ENCODE peak calls at places on chromosome 7, in six cellular contexts. S is SJSA1, Q is adrenal gland, F is heart right ventricle, X is transverse colon, J is IMR-90. Y is an unnamed sample.

GRCh38 chr7:149147730-149148653 is 739 bp downstream of the ZNF398 start:
- DNase-seq in X (peak; percentile 54), J (peak; percentile 51), S (peak; percentile 57), F (peak; percentile 36), Q (peak; percentile 59), Y (peak; percentile 41)

GRCh38 chr7:103524042-103524907 is 78.3 kb upstream of the SLC26A5 start:
- DNase-seq in Q (no peak), J (peak; percentile 68), F (no peak), S (no peak), X (no peak), Y (no peak)

GRCh38 chr7:124893140-124893810 is 36.4 kb downstream of the POT1 start:
- DNase-seq in Q (no peak), S (no peak), J (no peak), X (no peak), F (no peak), Y (no peak)

GRCh38 chr7:77627307-77627671 is 69.0 kb upstream of the RSBN1L start:
- DNase-seq in J (peak; percentile 31), F (no peak), Q (no peak), X (no peak), S (no peak), Y (no peak)

GRCh38 chr7:93203496-93203895 is 22.8 kb downstream of the HEPACAM2 start:
- DNase-seq in X (peak; percentile 37), J (no peak), F (no peak), Q (no peak), S (no peak), Y (no peak)

GRCh38 chr7:159031135-159031701 is 113.4 kb downstream of the VIPR2 start:
- DNase-seq in F (peak; percentile 76), X (peak; percentile 11), J (no peak), Q (peak; percentile 42), S (peak; percentile 41), Y (no peak)

GRCh38 chr7:66609176-66609575 is 19.5 kb upstream of the KCTD7 start:
- DNase-seq in J (no peak), S (no peak), F (no peak), Q (no peak), X (no peak), Y (no peak)

GRCh38 chr7:54701982-54702381 is 57.0 kb downstream of the SEC61G start:
- DNase-seq in Q (no peak), J (no peak), F (no peak), S (no peak), X (no peak), Y (no peak)

GRCh38 chr7:72335561-72336381 is 76.4 kb downstream of the CALN1 start:
- DNase-seq in F (no peak), S (no peak), Q (no peak), J (no peak), X (no peak), Y (no peak)

GRCh38 chr7:154744226-154744860 is 258.6 kb downstream of the PAXIP1 start:
- DNase-seq in F (no peak), S (no peak), J (no peak), Q (peak; percentile 18), X (peak; percentile 42), Y (no peak)

GRCh38 chr7:144720139-144720538 is 115.7 kb downstream of the TPK1 start:
- DNase-seq in J (no peak), S (no peak), X (no peak), F (no peak), Q (no peak), Y (no peak)

GRCh38 chr7:1697499-1698125 is 27.5 kb downstream of the ELFN1 start:
- DNase-seq in Q (peak; percentile 4), J (no peak), X (no peak), F (no peak), S (peak; percentile 31), Y (no peak)

GRCh38 chr7:68158686-68159255 is 1162.1 kb downstream of the TYW1 start:
- DNase-seq in Q (no peak), X (no peak), F (no peak), S (no peak), J (no peak), Y (no peak)

GRCh38 chr7:5595545-5596045 is 172.0 kb upstream of the TNRC18 start:
- DNase-seq in F (no peak), X (no peak), S (no peak), Q (peak; percentile 47), J (peak; percentile 76), Y (no peak)

GRCh38 chr7:5589819-5590595 is 166.4 kb upstream of the TNRC18 start:
- DNase-seq in J (no peak), X (no peak), F (no peak), Q (no peak), S (no peak), Y (no peak)

GRCh38 chr7:5590596-5591546 is 167.2 kb upstream of the TNRC18 start:
- DNase-seq in J (peak; percentile 57), X (no peak), S (no peak), F (no peak), Q (no peak), Y (no peak)

GRCh38 chr7:5594616-5595544 is 171.2 kb upstream of the TNRC18 start:
- DNase-seq in X (no peak), Q (no peak), J (peak; percentile 38), F (peak; percentile 32), S (no peak), Y (no peak)

DNA sequence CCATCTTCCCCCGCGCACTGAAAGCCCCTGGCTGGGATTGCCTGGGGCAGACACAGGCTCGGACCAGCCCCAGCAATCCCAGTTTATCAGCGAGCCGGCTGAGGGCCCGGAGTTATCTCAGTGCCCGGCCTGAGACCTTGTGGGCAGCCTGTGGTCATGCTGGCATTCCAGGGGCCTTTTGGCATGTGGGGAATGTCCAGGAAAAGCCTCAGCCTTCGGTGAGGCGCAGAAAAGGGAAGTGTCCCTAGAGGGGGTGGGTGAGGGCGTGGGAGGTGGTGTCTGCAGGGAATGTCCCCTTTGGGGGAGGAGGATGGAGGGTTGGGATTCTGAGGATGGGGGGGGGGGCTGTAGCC is 167.9 kb upstream of the TNRC18 start:
- DNase-seq in X (no peak), Q (peak; percentile 78), F (no peak), J (peak; percentile 80), S (peak; percentile 97), Y (no peak)
- H3K27me3 ChIP-seq in X (peaks cover 60% of the 10 kb centered on the region), Q (no peaks in the 10 kb centered on the region), F (peaks cover 6% of the 10 kb centered on the region), J (peaks cover 5% of the 10 kb centered on the region), S (no peaks in the 10 kb centered on the region), Y (peaks cover 30% of the 10 kb centered on the region)

GRCh38 chr7:134703781-134704180 is 57.1 kb downstream of the BPGM start:
- DNase-seq in S (no peak), Q (peak; percentile 52), X (peak; percentile 28), J (peak; percentile 58), F (no peak), Y (no peak)
- H3K4me3 ChIP-seq in S (no peak overlapping the region), Q (no peak overlapping the region), X (no peak overlapping the region), J (no peak overlapping the region), F (no peak overlapping the region), Y (no peak overlapping the region)

DNA sequence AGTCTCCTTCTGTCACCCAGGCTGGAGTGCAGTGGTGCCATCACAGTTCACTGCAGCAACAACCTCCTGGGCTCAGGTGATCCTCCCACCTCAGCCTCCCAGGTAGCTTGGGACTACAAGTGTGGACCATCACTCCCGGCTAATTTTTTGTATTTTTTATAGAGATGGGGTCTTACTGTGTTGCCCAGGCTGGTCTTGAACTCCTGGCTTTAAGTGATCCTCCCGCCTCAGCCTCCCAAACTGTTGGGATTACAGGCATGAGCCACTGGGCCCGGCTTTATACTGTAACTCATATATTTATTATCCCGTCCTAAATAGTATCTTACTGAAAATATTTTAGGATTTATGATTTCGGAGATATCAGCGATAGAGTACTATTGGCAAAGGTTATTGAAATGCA is 10.9 kb downstream of the EIF4H start:
- DNase-seq in Q (no peak), J (no peak), S (no peak), X (no peak), F (no peak), Y (no peak)
- H3K4me1 ChIP-seq in Q (peaks cover 42% of the 10 kb centered on the region), J (peaks cover 28% of the 10 kb centered on the region), S (peaks cover 15% of the 10 kb centered on the region), X (peaks cover 63% of the 10 kb centered on the region), F (peaks cover 19% of the 10 kb centered on the region), Y (peaks cover 33% of the 10 kb centered on the region)

GRCh38 chr7:27092753-27093097 is 3.1 kb downstream of the HOXA1 start:
- DNase-seq in S (no peak), F (no peak), Q (no peak), X (no peak), J (no peak), Y (no peak)

GRCh38 chr7:27095897-27096755 is at the start of gene HOXA1:
- DNase-seq in Q (peak; percentile 89), J (peak; percentile 95), S (peak; percentile 95), X (peak; percentile 90), F (peak; percentile 16), Y (peak; percentile 62)

GRCh38 chr7:27095050-27095896 is 527 bp downstream of the HOXA1 start:
- DNase-seq in F (no peak), J (peak; percentile 16), X (no peak), Q (no peak), S (no peak), Y (no peak)

GRCh38 chr7:27091936-27092752 is 3.7 kb downstream of the HOXA1 start:
- DNase-seq in S (peak; percentile 51), J (no peak), X (no peak), F (no peak), Q (no peak), Y (no peak)

GRCh38 chr7:27094304-27095049 is 1.3 kb downstream of the HOXA1 start:
- DNase-seq in Q (no peak), F (no peak), S (no peak), X (no peak), J (no peak), Y (no peak)
- H3K27me3 ChIP-seq in Q (no peaks in the 10 kb centered on the region), F (peaks cover 100% of the 10 kb centered on the region), S (no peaks in the 10 kb centered on the region), X (peaks cover 13% of the 10 kb centered on the region), J (peaks cover 2% of the 10 kb centered on the region), Y (peaks cover 19% of the 10 kb centered on the region)

DNA sequence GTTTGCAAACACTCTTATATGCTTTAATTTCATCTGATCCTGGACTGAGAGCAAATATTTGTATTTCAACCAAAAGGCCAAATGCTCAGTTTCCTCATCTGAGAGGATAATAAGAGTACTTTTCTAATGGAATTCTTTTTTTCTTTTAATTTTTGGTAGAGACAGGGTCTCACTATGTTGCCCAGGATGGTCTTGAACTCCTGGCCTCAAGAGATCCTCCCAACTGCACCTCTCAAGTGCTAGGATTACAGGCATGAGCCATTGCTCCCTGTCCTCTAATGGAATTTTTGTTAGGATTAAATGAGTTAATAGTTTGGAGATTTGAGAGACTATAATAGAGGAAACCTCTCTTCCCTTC is 68.4 kb upstream of the KMT2E start:
- DNase-seq in X (no peak), S (no peak), J (no peak), Q (no peak), F (no peak), Y (no peak)
- H3K4me3 ChIP-seq in X (no peak overlapping the region), S (no peak overlapping the region), J (no peak overlapping the region), Q (no peak overlapping the region), F (no peak overlapping the region), Y (no peak overlapping the region)

GRCh38 chr7:99558306-99559275 is at the start of gene ZNF655:
- DNase-seq in J (peak; percentile 85), X (peak; percentile 94), S (peak; percentile 95), F (peak; percentile 94), Q (peak; percentile 93), Y (peak; percentile 85)
- H3K4me1 ChIP-seq in J (peaks cover 14% of the 10 kb centered on the region), X (peaks cover 26% of the 10 kb centered on the region), S (peaks cover 40% of the 10 kb centered on the region), F (peaks cover 4% of the 10 kb centered on the region), Q (peaks cover 29% of the 10 kb centered on the region), Y (peaks cover 17% of the 10 kb centered on the region)

Y was measured in effector memory CD4-positive, alpha-beta T cell.